ENCODE peak calls at places on chromosomes 1 and 21, in ten cellular contexts. O is aorta, U is NAMALWA, T is HT-29, J is nephron progenitor cell, G is AG10803, B is heart right ventricle, X is activated T-cell treated with anti-CD3 and anti-CD28 coated beads for 48 hours, H is mucosa of descending colon, F is KBM-7. N is an unnamed sample.

GRCh38 chr21:18772876-18773275 is 369.3 kb upstream of the TMPRSS15 start:
- DNase-seq in O (no peak), U (no peak), T (no peak), J (no peak), G (no peak), B (no peak), X (no peak), H (no peak), F (no peak), N (no peak)

GRCh38 chr21:42227909-42228708 is 9.2 kb downstream of the ABCG1 start:
- DNase-seq in O (peak), U (peak), T (peak), J (no peak), G (peak), B (peak), X (peak), H (peak), F (peak), N (peak)

GRCh38 chr1:156664046-156664948 is 12.9 kb downstream of the NES start:
- DNase-seq in O (no peak), U (no peak), T (no peak), J (peak), G (peak), B (no peak), X (no peak), H (no peak), F (no peak), N (peak)

GRCh38 chr1:50271968-50272578 is 151.2 kb downstream of the DMRTA2 start:
- DNase-seq in O (no peak), U (peak), T (peak), J (peak), G (peak), B (peak), X (peak), H (peak), F (peak), N (no peak)

GRCh38 chr1:231108500-231109254 is 53.2 kb upstream of the TRIM67 start:
- DNase-seq in O (no peak), U (no peak), T (no peak), J (no peak), G (no peak), B (no peak), X (no peak), H (no peak), F (no peak), N (no peak)

GRCh38 chr1:111822138-111822537 is 66.4 kb downstream of the DDX20 start:
- DNase-seq in O (no peak), U (no peak), T (no peak), J (no peak), G (no peak), B (no peak), X (no peak), H (no peak), F (no peak), N (no peak)

GRCh38 chr1:19682257-19682656 is 17.6 kb downstream of the HTR6 start:
- DNase-seq in O (no peak), U (no peak), T (no peak), J (no peak), G (peak), B (no peak), X (no peak), H (no peak), F (no peak), N (peak)

GRCh38 chr1:89659322-89660061 is 26.6 kb downstream of the LRRC8C start:
- DNase-seq in O (no peak), U (no peak), T (no peak), J (no peak), G (no peak), B (no peak), X (no peak), H (no peak), F (no peak), N (no peak)